ENCODE peak calls at places on chromosome 6, in five cellular contexts. G is neuronal stem cell, C is neural progenitor cell, Q is PC-9, E is mammary epithelial cell. O is an unnamed sample.

GRCh38 chr6:125746731-125747588 is 2.5 kb upstream of the HEY2 start:
- DNase-seq in G (peak), C (peak), Q (peak), E (peak), O (peak)

GRCh38 chr6:36717231-36717825 is 19.7 kb downstream of the RAB44 start:
- DNase-seq in G (no peak), C (no peak), Q (no peak), E (no peak), O (no peak)

GRCh38 chr6:144278659-144279314 is 6.3 kb upstream of the UTRN start:
- DNase-seq in G (no peak), C (no peak), Q (peak), E (peak), O (peak)

GRCh38 chr6:149716181-149716580 is 1.7 kb downstream of the LATS1 start:
- DNase-seq in G (no peak), C (no peak), Q (no peak), E (no peak), O (no peak)

GRCh38 chr6:129766959-129767728 is 57.2 kb upstream of the ARHGAP18 start:
- DNase-seq in G (peak), C (peak), Q (peak), E (peak), O (peak)

GRCh38 chr6:113920663-113921267 is 50.2 kb downstream of the HDAC2 start:
- DNase-seq in G (no peak), C (no peak), Q (no peak), E (no peak), O (no peak)

GRCh38 chr6:105024803-105025202 is 67.9 kb downstream of the LIN28B start:
- DNase-seq in G (no peak), C (no peak), Q (no peak), E (no peak), O (peak)

GRCh38 chr6:56756791-56757582 is 114.3 kb upstream of the DST start:
- DNase-seq in G (no peak), C (no peak), Q (no peak), E (no peak), O (no peak)

GRCh38 chr6:43434943-43435342 is 7.6 kb downstream of the ABCC10 start:
- DNase-seq in G (no peak), C (no peak), Q (no peak), E (no peak), O (no peak)

GRCh38 chr6:98641929-98642328 is 192.4 kb upstream of the POU3F2 start:
- DNase-seq in G (peak), C (peak), Q (no peak), E (peak), O (no peak)

GRCh38 chr6:81075974-81076373 is 676.5 kb downstream of the TENT5A start:
- DNase-seq in G (peak), C (peak), Q (no peak), E (no peak), O (peak)

DNA sequence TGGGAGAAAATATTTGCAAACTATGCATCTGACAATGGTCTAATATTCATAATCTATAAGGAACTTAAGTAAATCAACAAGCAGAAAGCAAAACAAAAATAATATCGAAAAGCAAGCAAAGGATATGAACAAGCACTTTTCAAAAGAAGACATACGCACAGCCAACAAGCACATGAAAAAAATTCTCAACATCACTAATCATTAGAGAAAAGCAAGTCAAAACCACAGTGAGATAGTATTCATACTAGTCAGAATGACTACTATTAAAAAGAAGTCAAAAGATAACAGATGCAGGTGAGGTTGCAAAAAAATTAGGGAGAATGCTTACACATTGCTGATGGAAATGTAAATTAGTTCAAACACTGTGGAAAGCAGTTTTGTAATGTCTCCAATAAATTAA is 410.2 kb downstream of the MMUT start:
- DNase-seq in G (no peak), C (no peak), Q (no peak), E (peak), O (no peak)
- H2AFZ ChIP-seq in G (no peak), C (no peak), Q (no peak), E (peak), O (no peak)

DNA sequence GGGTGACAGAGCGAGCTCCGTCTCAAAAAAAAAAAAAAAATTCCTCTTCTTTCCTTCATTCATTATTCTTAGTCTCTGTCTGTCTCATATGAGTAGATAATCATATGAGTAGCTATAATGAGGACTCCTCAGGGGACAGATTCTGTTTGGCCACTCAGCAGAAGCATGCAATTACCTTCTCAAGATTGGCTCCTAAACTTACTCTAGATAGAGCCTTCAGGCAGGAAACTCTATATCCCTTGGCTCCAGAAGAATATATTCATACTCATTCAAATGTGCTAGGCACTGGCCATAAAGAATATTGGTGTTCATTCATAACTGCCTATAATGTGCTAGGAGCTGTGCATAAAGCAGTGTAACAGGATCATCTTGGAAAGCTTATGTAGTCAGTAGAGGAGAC is 2.2 kb upstream of the ACAT2 start:
- DNase-seq in G (no peak), C (no peak), Q (no peak), E (no peak), O (no peak)
- H2AFZ ChIP-seq in G (no peak), C (no peak), Q (no peak), E (no peak), O (no peak)

GRCh38 chr6:156938143-156938542 is 161.0 kb downstream of the ARID1B start:
- DNase-seq in G (no peak), C (no peak), Q (no peak), E (no peak), O (no peak)
- H2AFZ ChIP-seq in G (no peak), C (no peak), Q (no peak), E (no peak), O (no peak)

GRCh38 chr6:138830273-138830672 is 34.4 kb downstream of the ECT2L start:
- DNase-seq in G (no peak), C (no peak), Q (no peak), E (no peak), O (no peak)
- H2AFZ ChIP-seq in G (no peak), C (no peak), Q (no peak), E (no peak), O (peak)

DNA sequence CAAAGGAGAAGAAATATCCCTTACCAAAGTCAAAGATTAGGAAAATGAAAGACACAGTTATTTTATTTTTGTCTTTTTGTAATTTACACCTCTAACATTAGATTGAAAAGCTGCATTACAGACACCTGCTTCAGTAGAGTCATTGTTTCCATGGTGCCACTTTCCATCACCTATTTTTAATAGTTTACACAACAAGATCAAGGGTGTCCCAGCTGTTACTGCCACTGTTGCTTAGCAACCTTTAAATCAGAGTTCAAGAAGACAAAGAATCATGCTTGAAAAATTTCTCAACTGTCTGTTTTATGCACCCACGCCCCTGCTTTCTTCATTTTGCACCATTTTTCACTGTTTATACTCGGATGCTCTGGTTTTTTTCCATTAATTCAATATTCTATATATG is 668.2 kb upstream of the GJE1 start:
- DNase-seq in G (no peak), C (no peak), Q (peak), E (peak), O (no peak)
- H2AFZ ChIP-seq in G (no peak), C (no peak), Q (no peak), E (no peak), O (no peak)

GRCh38 chr6:155521719-155522118 is 66.1 kb upstream of the NOX3 start:
- DNase-seq in G (no peak), C (no peak), Q (no peak), E (peak), O (no peak)

GRCh38 chr6:155520078-155520477 is 64.4 kb upstream of the NOX3 start:
- DNase-seq in G (no peak), C (no peak), Q (no peak), E (no peak), O (no peak)

GRCh38 chr6:155524249-155524651 is 68.6 kb upstream of the NOX3 start:
- DNase-seq in G (no peak), C (no peak), Q (no peak), E (peak), O (no peak)

GRCh38 chr6:155527443-155527842 is 71.8 kb upstream of the NOX3 start:
- DNase-seq in G (no peak), C (no peak), Q (no peak), E (no peak), O (no peak)

DNA sequence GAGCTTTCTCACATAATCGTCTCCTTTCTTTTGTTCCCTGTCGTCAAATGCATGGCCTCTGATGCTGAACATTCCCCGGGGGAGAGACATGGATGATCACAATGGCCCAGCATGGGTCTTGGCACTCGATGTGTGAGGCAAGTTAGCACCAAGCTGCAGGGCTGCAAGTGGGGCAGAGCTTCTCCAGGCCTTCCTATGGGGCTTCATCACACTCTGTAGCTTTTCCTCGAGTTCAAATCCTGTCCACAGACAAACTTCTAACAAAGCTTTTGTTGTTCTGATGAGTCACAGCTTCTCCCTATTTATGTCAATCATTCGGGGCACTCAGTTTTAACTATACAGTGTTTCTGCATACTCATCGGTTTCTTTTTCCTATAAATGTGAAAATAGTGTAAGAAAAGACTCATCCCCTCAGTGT is 68.2 kb upstream of the NOX3 start:
- DNase-seq in G (peak), C (peak), Q (no peak), E (no peak), O (peak)
- H2AFZ ChIP-seq in G (peak), C (no peak), Q (no peak), E (no peak), O (peak)

GRCh38 chr6:42197574-42198362 is 3.0 kb upstream of the GUCA1B start:
- DNase-seq in G (no peak), C (no peak), Q (no peak), E (no peak), O (no peak)

GRCh38 chr6:42194056-42194455 is 700 bp downstream of the GUCA1B start:
- DNase-seq in G (no peak), C (no peak), Q (no peak), E (no peak), O (no peak)

GRCh38 chr6:42199106-42199981 is 4.6 kb upstream of the GUCA1B start:
- DNase-seq in G (no peak), C (no peak), Q (no peak), E (peak), O (no peak)

GRCh38 chr6:42193491-42193894 is 1.3 kb downstream of the GUCA1B start:
- DNase-seq in G (no peak), C (peak), Q (no peak), E (peak), O (peak)

DNA sequence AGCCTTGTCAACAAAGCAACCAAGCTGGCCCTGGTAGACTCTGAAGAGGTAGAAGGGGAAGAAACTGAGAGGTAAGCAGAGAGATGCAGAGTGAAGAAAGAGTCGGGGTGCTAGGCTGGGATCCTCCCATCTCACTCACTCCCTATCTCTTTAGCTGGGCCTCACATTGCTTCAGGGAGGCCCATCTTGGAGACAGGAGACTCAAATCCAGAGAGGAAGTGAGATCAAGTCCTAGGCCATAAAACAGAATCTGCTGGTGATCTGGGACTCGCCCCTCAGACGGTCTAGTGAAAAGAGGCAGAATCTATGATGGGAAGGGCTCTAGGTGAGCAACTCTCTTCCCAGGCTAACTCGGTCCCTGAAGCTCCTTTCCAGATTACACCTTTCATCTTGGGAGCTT is 659 bp upstream of the GUCA1B start:
- DNase-seq in G (no peak), C (no peak), Q (no peak), E (no peak), O (no peak)
- H2AFZ ChIP-seq in G (no peak), C (no peak), Q (no peak), E (no peak), O (no peak)

GRCh38 chr6:85450578-85450884 is 648 bp downstream of the NT5E start:
- DNase-seq in G (peak), C (no peak), Q (no peak), E (no peak), O (no peak)
- H2AFZ ChIP-seq in G (peak), C (peak), Q (peak), E (peak), O (peak)